ENCODE peak calls at places on chromosomes 5 and 9, in ten cellular contexts. N, B, O, P, K, Q, T, A, Y and S are unnamed samples. For H3K4me1, the result is how much of the 10 kb centered on the place peaks cover.

GRCh38 chr5:134611515-134611914 is 21.1 kb downstream of the SAR1B start:
- DNase-seq in N (no peak), B (no peak), O (no peak), P (no peak), K (no peak), Q (no peak), T (no peak), A (no peak), Y (no peak), S (no peak)

GRCh38 chr5:39394946-39395345 is 29.8 kb downstream of the DAB2 start:
- DNase-seq in N (peak), B (no peak), O (no peak), P (peak), K (no peak), Q (peak), T (no peak), A (no peak), Y (no peak), S (no peak)

GRCh38 chr9:122126340-122127333 is 32.9 kb downstream of the NDUFA8 start:
- DNase-seq in N (peak), B (no peak), O (no peak), P (peak), K (no peak), Q (peak), T (no peak), A (no peak), Y (no peak), S (no peak)

GRCh38 chr5:58407042-58407709 is 52.7 kb downstream of the PLK2 start:
- DNase-seq in N (peak), B (no peak), O (no peak), P (peak), K (peak), Q (peak), T (no peak), A (no peak), Y (no peak), S (no peak)

GRCh38 chr9:20524776-20525175 is 97.5 kb downstream of the MLLT3 start:
- DNase-seq in N (no peak), B (peak), O (no peak), P (no peak), K (peak), Q (no peak), T (no peak), A (no peak), Y (no peak), S (peak)

GRCh38 chr5:138038826-138039225 is 5.9 kb upstream of the FAM13B start:
- DNase-seq in N (no peak), B (no peak), O (no peak), P (no peak), K (no peak), Q (no peak), T (no peak), A (no peak), Y (no peak), S (no peak)

GRCh38 chr9:87336407-87336806 is 161.3 kb upstream of the DAPK1 start:
- DNase-seq in N (no peak), B (no peak), O (no peak), P (peak), K (no peak), Q (no peak), T (no peak), A (no peak), Y (no peak), S (no peak)

GRCh38 chr9:13787234-13787833 is 507.8 kb upstream of the MPDZ start:
- DNase-seq in N (peak), B (no peak), O (peak), P (peak), K (no peak), Q (peak), T (no peak), A (peak), Y (no peak), S (no peak)

GRCh38 chr5:127006711-127007110 is 23.6 kb downstream of the MARCHF3 start:
- DNase-seq in N (no peak), B (no peak), O (no peak), P (peak), K (no peak), Q (peak), T (no peak), A (no peak), Y (no peak), S (no peak)

GRCh38 chr9:34675048-34675714 is 12.7 kb upstream of the CCL27 start:
- DNase-seq in N (peak), B (peak), O (peak), P (peak), K (peak), Q (peak), T (no peak), A (peak), Y (peak), S (peak)

GRCh38 chr5:40071870-40072269 is 607.8 kb upstream of the PTGER4 start:
- DNase-seq in N (peak), B (no peak), O (no peak), P (peak), K (no peak), Q (peak), T (no peak), A (no peak), Y (no peak), S (no peak)

GRCh38 chr5:148666353-148666752 is 12.0 kb upstream of the HTR4 start:
- DNase-seq in N (no peak), B (no peak), O (no peak), P (peak), K (no peak), Q (peak), T (no peak), A (peak), Y (no peak), S (no peak)

GRCh38 chr9:128055222-128056040 is 11.7 kb downstream of the NAIF1 start:
- DNase-seq in N (no peak), B (no peak), O (no peak), P (peak), K (no peak), Q (no peak), T (no peak), A (no peak), Y (no peak), S (peak)

GRCh38 chr9:73180373-73180772 is 28.7 kb downstream of the ANXA1 start:
- DNase-seq in N (peak), B (no peak), O (no peak), P (peak), K (no peak), Q (peak), T (no peak), A (no peak), Y (no peak), S (no peak)

GRCh38 chr5:78889759-78890158 is 95.4 kb downstream of the ARSB start:
- DNase-seq in N (peak), B (no peak), O (no peak), P (peak), K (no peak), Q (peak), T (no peak), A (no peak), Y (no peak), S (no peak)

GRCh38 chr5:78778538-78778937 is 130.0 kb upstream of the LHFPL2 start:
- DNase-seq in N (peak), B (no peak), O (no peak), P (peak), K (no peak), Q (peak), T (no peak), A (no peak), Y (no peak), S (no peak)

GRCh38 chr5:160799160-160799559 is 52.9 kb downstream of the ATP10B start:
- DNase-seq in N (no peak), B (no peak), O (no peak), P (no peak), K (no peak), Q (no peak), T (no peak), A (no peak), Y (no peak), S (no peak)

GRCh38 chr5:93304851-93305250 is 276.2 kb downstream of the NR2F1-AS1 start:
- DNase-seq in N (no peak), B (no peak), O (no peak), P (no peak), K (no peak), Q (no peak), T (no peak), A (no peak), Y (no peak), S (no peak)

GRCh38 chr5:149370878-149371277 is 8.2 kb downstream of the IL17B start:
- DNase-seq in N (no peak), B (no peak), O (no peak), P (no peak), K (no peak), Q (no peak), T (no peak), A (no peak), Y (no peak), S (peak)

GRCh38 chr5:171306141-171306540 is 2.9 kb upstream of the TLX3 start:
- DNase-seq in N (no peak), B (no peak), O (no peak), P (no peak), K (no peak), Q (no peak), T (no peak), A (no peak), Y (no peak), S (no peak)

GRCh38 chr5:136424835-136425694 is 59.7 kb upstream of the TRPC7 start:
- DNase-seq in N (peak), B (peak), O (peak), P (peak), K (peak), Q (peak), T (no peak), A (peak), Y (peak), S (peak)

GRCh38 chr5:83102581-83102980 is 25.2 kb downstream of the XRCC4 start:
- DNase-seq in N (peak), B (no peak), O (no peak), P (no peak), K (no peak), Q (peak), T (no peak), A (peak), Y (no peak), S (no peak)

GRCh38 chr9:93148721-93149120 is 14.7 kb upstream of the NINJ1 start:
- DNase-seq in N (no peak), B (no peak), O (no peak), P (no peak), K (no peak), Q (no peak), T (no peak), A (no peak), Y (no peak), S (no peak)
- H3K4me1 ChIP-seq in N (under half), B (under half), O (under half), P (under half), K (under half), Q (under half), T (under half), A (under half), Y (under half), S (under half)

GRCh38 chr5:68714810-68715209 is 379.0 kb upstream of the SLC30A5 start:
- DNase-seq in N (no peak), B (no peak), O (no peak), P (no peak), K (no peak), Q (no peak), T (no peak), A (no peak), Y (no peak), S (no peak)

GRCh38 chr5:68709229-68709628 is 384.6 kb upstream of the SLC30A5 start:
- DNase-seq in N (no peak), B (no peak), O (peak), P (no peak), K (no peak), Q (no peak), T (no peak), A (peak), Y (no peak), S (no peak)

GRCh38 chr5:68708842-68709170 is 385.0 kb upstream of the SLC30A5 start:
- DNase-seq in N (no peak), B (no peak), O (no peak), P (peak), K (no peak), Q (no peak), T (no peak), A (no peak), Y (no peak), S (no peak)

GRCh38 chr5:68710514-68710913 is 383.3 kb upstream of the SLC30A5 start:
- DNase-seq in N (no peak), B (no peak), O (no peak), P (no peak), K (no peak), Q (no peak), T (no peak), A (no peak), Y (no peak), S (no peak)

DNA sequence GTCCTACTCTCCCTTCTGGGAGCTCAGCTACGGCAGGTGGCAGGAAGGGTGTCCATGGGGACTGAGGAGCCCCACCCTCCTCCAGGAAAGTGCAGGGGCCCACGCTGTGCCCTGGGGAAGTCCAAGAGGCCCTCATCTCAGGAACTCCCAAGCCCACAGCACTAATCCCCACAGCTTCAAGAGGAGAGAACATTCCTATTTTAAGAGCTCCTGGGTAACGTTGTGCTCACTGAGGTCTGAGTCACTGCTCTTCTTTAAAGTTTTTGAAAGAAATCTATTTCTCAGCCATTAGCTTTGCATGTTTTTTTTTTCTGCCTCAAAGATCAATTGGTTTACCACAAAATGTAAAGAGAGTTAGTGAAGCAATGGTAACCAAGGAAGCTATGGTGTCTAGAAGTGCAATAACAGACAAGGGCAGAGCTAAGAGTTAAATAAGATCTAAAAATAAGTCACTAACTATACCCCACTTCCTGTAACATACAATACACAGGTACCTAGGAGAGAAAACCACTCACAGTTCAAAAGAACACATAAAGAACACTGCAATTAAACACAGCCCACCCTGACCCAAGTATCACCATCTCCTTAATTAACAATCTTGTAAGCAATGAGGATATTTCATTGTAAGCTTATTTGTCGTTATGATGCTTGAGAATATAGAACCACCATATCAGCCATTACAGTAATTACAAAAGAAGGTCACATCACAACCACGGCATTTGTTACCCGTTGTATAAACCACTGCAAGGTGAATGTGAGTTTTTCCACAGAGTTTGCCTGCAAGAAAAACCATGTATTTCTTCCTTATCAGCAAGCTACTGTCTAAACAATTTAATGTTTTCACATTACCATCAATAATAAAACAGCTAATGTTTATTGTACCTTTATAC is 382.3 kb upstream of the SLC30A5 start:
- DNase-seq in N (no peak), B (no peak), O (no peak), P (peak), K (no peak), Q (no peak), T (no peak), A (no peak), Y (no peak), S (no peak)
- H3K4me1 ChIP-seq in N (under half), B (under half), O (under half), P (under half), K (under half), Q (under half), T (under half), A (half or more), Y (under half), S (under half)

GRCh38 chr9:695252-695651 is 146.2 kb upstream of the DMRT1 start:
- DNase-seq in N (no peak), B (no peak), O (no peak), P (no peak), K (no peak), Q (no peak), T (no peak), A (no peak), Y (no peak), S (no peak)
- H3K4me1 ChIP-seq in N (under half), B (under half), O (half or more), P (half or more), K (under half), Q (under half), T (under half), A (under half), Y (under half), S (half or more)

DNA sequence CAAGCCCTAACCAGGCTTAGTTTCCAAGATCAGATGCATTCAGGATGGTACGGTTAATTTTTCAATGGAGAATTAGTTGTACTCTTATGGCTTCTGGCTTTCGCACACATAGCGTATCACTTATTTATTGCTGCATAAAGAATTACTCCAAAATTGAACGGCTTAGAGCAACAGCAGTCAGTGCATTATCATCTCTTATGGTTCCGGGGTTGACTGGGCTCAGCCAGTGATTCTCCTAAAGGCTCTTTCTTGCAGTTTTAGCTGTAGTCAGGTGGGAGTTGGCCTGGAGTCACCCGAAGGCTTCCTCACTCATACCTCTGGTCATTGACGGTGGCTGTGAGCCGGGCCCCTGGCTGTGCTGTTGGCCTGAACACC is 595 bp upstream of the GRHPR start:
- DNase-seq in N (peak), B (no peak), O (peak), P (no peak), K (no peak), Q (no peak), T (no peak), A (no peak), Y (no peak), S (no peak)
- H3K4me1 ChIP-seq in N (under half), B (under half), O (under half), P (under half), K (under half), Q (under half), T (under half), A (under half), Y (under half), S (under half)

DNA sequence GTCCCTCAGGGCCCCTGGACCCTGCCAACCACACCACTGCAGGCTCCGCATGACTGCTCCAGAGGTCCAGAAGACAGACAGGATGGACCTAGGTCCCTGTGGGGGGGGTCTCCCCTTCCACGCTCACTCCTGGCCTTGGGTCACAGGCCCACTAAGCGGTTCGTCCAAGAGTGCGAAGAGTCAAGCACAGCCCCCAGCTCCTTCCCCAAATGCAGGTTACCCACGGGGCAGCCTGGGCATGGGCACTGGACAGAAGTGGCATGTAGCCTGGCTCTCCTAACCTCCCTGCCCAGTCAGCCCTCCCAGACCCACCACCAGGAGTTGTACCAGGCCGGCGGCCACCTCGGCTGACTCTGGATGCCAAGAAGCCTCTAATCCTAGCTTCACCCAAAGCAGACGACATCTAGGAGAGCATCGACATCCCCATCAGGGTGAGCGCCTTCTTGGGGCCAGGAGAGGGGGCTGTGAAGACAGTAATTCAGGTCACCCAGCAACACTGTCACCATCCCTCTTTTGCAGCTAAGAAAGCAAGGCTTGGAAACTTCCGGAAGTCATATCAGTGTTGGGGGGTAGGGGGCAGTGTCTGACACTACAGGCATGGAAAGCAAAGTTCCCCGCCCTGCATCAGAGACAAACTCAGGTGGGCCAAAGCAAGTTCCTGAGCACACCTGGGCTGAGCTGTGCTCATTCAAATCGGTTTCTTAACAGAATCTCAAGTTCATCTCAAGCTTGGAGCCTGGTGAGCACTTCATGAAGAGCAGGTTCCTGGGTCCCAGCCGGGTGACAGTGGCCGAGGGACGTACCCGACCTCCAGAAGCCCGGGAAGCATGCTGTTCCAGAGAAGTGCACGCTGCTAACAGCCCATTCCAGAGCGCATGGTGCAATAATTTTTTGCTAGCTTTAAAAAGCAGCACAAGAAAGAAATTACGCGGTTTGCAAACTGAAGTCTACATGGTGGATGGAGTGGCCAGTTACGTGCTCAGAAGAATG is 68.7 kb downstream of the SEMA4D start:
- DNase-seq in N (no peak), B (no peak), O (no peak), P (no peak), K (peak), Q (no peak), T (peak), A (peak), Y (no peak), S (peak)
- H3K4me1 ChIP-seq in N (under half), B (half or more), O (under half), P (under half), K (under half), Q (under half), T (half or more), A (under half), Y (half or more), S (under half)

GRCh38 chr5:177526191-177526590 is 9.4 kb upstream of the DDX41 start:
- DNase-seq in N (no peak), B (no peak), O (no peak), P (no peak), K (no peak), Q (no peak), T (no peak), A (no peak), Y (no peak), S (no peak)

GRCh38 chr5:177528631-177529030 is 11.9 kb upstream of the DDX41 start:
- DNase-seq in N (no peak), B (no peak), O (no peak), P (no peak), K (no peak), Q (no peak), T (no peak), A (no peak), Y (no peak), S (no peak)

GRCh38 chr5:177527595-177527994 is 10.8 kb upstream of the DDX41 start:
- DNase-seq in N (no peak), B (no peak), O (no peak), P (no peak), K (no peak), Q (no peak), T (no peak), A (no peak), Y (no peak), S (no peak)

GRCh38 chr5:177524941-177525655 is 8.3 kb upstream of the DDX41 start:
- DNase-seq in N (no peak), B (no peak), O (no peak), P (no peak), K (no peak), Q (no peak), T (no peak), A (no peak), Y (no peak), S (no peak)

DNA sequence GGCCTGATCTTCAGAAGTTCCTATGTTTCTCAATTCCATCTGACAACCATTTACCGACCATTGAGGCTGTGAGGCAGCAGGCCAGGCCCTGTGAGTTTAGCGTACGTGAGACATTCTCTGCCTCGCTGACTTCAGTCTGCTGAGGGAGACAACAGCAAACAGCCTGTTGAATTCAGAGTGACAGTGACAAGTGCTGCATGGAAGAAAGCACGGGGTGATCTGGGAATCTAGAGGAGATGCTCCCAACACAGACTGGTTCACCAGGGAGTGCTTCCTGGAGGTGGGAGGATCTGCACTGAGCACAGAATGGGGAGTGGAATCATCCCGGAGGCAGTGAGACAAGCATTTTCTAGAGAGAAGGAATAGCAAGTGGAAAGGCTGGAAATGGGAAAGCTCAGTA is 10.0 kb upstream of the DDX41 start:
- DNase-seq in N (no peak), B (no peak), O (no peak), P (no peak), K (no peak), Q (no peak), T (no peak), A (no peak), Y (no peak), S (no peak)
- H3K4me1 ChIP-seq in N (under half), B (under half), O (under half), P (under half), K (under half), Q (under half), T (under half), A (under half), Y (under half), S (under half)